ENCODE peak calls at places on chromosomes 2 and 18, in four cellular contexts. S is fibroblast of mammary gland, P is activated T-cell treated with anti-CD3 and anti-CD28 coated beads for 4 hours, H is suprapubic skin. L is an unnamed sample.

GRCh38 chr2:98923244-98923940 is 12.6 kb downstream of the CRACDL start:
- DNase-seq in S (no peak), P (no peak), H (no peak), L (no peak)

GRCh38 chr2:240920783-240921231 is 14.7 kb downstream of the CROCC2 start:
- DNase-seq in S (no peak), P (no peak), H (peak), L (no peak)

GRCh38 chr2:45220227-45220626 is 211.0 kb upstream of the SIX2 start:
- DNase-seq in S (no peak), P (no peak), H (no peak), L (no peak)

GRCh38 chr2:191646612-191646902 is 31.4 kb upstream of the NABP1 start:
- DNase-seq in S (peak), P (no peak), H (no peak), L (no peak)

GRCh38 chr18:25734336-25734735 is 356.1 kb downstream of the SS18 start:
- DNase-seq in S (no peak), P (no peak), H (no peak), L (no peak)

GRCh38 chr2:112483047-112483473 is 1.1 kb downstream of the TTL start:
- DNase-seq in S (peak), P (no peak), H (no peak), L (peak)

GRCh38 chr2:96471772-96472171 is 33.4 kb downstream of the NEURL3 start:
- DNase-seq in S (no peak), P (no peak), H (no peak), L (no peak)

GRCh38 chr2:9944330-9944758 is 7.1 kb upstream of the GRHL1 start:
- DNase-seq in S (no peak), P (no peak), H (no peak), L (no peak)

GRCh38 chr18:55486936-55487335 is 101.1 kb downstream of the TCF4 start:
- DNase-seq in S (no peak), P (no peak), H (no peak), L (no peak)

GRCh38 chr2:186853871-186854435 is 5.0 kb upstream of the ZSWIM2 start:
- DNase-seq in S (peak), P (no peak), H (no peak), L (no peak)

GRCh38 chr18:23958036-23958435 is 56.5 kb upstream of the TTC39C start:
- DNase-seq in S (peak), P (no peak), H (peak), L (no peak)

GRCh38 chr18:42310956-42311355 is 355.9 kb downstream of the PIK3C3 start:
- DNase-seq in S (peak), P (no peak), H (peak), L (no peak)

GRCh38 chr2:203789613-203790012 is 78.0 kb upstream of the CTLA4 start:
- DNase-seq in S (no peak), P (no peak), H (no peak), L (no peak)

GRCh38 chr18:62526098-62527025 is 3.5 kb downstream of the ZCCHC2 start:
- DNase-seq in S (peak), P (peak), H (peak), L (peak)